ENCODE peak calls at places on chromosomes 13 and 19, in four cellular contexts. H, L, Z and X are unnamed samples.

GRCh38 chr19:22605275-22606211 is 28.6 kb upstream of the ZNF492 start:
- DNase-seq in Z (no peak), H (no peak), L (no peak), X (no peak)

GRCh38 chr19:55536951-55537740 is at the start of gene SBK2:
- DNase-seq in Z (no peak), L (peak; percentile 98), H (peak; percentile 33), X (no peak)

GRCh38 chr13:44364601-44365000 is 9.0 kb upstream of the SERP2 start:
- DNase-seq in H (peak; percentile 82), L (no peak), Z (no peak), X (no peak)

GRCh38 chr13:30429721-30430694 is 7.7 kb downstream of the UBE2L5 start:
- DNase-seq in L (no peak), H (no peak), Z (peak; percentile 60), X (peak; percentile 22)

GRCh38 chr13:111904701-111905608 is 162.0 kb upstream of the SOX1 start:
- DNase-seq in L (peak; percentile 45), H (no peak), Z (no peak), X (peak; percentile 34)

GRCh38 chr19:29003641-29004409 is 209.1 kb downstream of the UQCRFS1 start:
- DNase-seq in Z (no peak), L (no peak), H (no peak), X (no peak)

GRCh38 chr13:37211542-37211941 is 106.1 kb upstream of the CSNK1A1L start:
- DNase-seq in L (no peak), H (no peak), Z (no peak), X (no peak)

GRCh38 chr19:39150807-39151206 is 25.2 kb downstream of the PAK4 start:
- DNase-seq in L (no peak), Z (no peak), H (no peak), X (no peak)

GRCh38 chr13:30623392-30623791 is 5.7 kb downstream of the USPL1 start:
- DNase-seq in L (no peak), Z (no peak), H (no peak), X (no peak)

GRCh38 chr13:114108141-114108761 is 24.2 kb downstream of the RASA3 start:
- DNase-seq in H (no peak), L (no peak), Z (no peak), X (no peak)

GRCh38 chr13:60163525-60164471 is at the start of gene DIAPH3:
- DNase-seq in Z (peak; percentile 84), H (peak; percentile 90), L (peak; percentile 98), X (peak; percentile 92)

GRCh38 chr13:41917641-41918040 is 43.3 kb downstream of the VWA8 start:
- DNase-seq in L (no peak), Z (no peak), H (no peak), X (no peak)

GRCh38 chr13:98307744-98308524 is 130.9 kb upstream of the RNF113B start:
- DNase-seq in H (no peak), L (no peak), Z (no peak), X (no peak)

GRCh38 chr13:30045916-30046704 is 195.7 kb upstream of the UBL3 start:
- DNase-seq in L (peak; percentile 7), H (no peak), Z (no peak), X (no peak)

GRCh38 chr19:5595129-5595528 is 27.4 kb upstream of the TINCR start:
- DNase-seq in L (no peak), H (no peak), Z (no peak), X (no peak)

GRCh38 chr19:48085077-48085476 is 25.5 kb downstream of the PLA2G4C start:
- DNase-seq in Z (no peak), H (no peak), L (no peak), X (no peak)

GRCh38 chr13:51262501-51263211 is 40.5 kb downstream of the FAM124A start:
- DNase-seq in Z (no peak), L (no peak), H (peak; percentile 13), X (no peak)

GRCh38 chr19:37227996-37228395 is 10.0 kb downstream of the ZNF383 start:
- DNase-seq in H (no peak), Z (no peak), L (peak; percentile 78), X (no peak)

GRCh38 chr19:40797166-40797962 is 1.6 kb upstream of the EGLN2 start:
- DNase-seq in L (no peak), H (peak; percentile 56), Z (no peak), X (no peak)

GRCh38 chr13:50370303-50370950 is 355.2 kb downstream of the KCNRG start:
- DNase-seq in Z (no peak), H (no peak), L (no peak), X (no peak)

GRCh38 chr19:48866692-48867091 is 1.7 kb downstream of the PLEKHA4 start:
- DNase-seq in L (no peak), Z (no peak), H (no peak), X (no peak)

GRCh38 chr19:45547965-45548609 is 36.5 kb downstream of the OPA3 start:
- DNase-seq in H (no peak), Z (peak; percentile 91), L (no peak), X (peak; percentile 5)

GRCh38 chr19:41308450-41309224 is 1.3 kb upstream of the CCDC97 start:
- DNase-seq in H (peak; percentile 76), L (peak; percentile 100), Z (peak; percentile 97), X (peak; percentile 66)

GRCh38 chr19:18543814-18544475 is 572 bp upstream of the FKBP8 start:
- DNase-seq in Z (peak; percentile 66), H (peak; percentile 23), L (peak; percentile 74), X (peak; percentile 99)

GRCh38 chr13:112924365-112924764 is 44.6 kb upstream of the MCF2L start:
- DNase-seq in Z (no peak), L (no peak), H (no peak), X (no peak)

GRCh38 chr19:10189631-10190425 is 4.9 kb downstream of the DNMT1 start:
- DNase-seq in L (no peak), Z (no peak), H (no peak), X (no peak)

GRCh38 chr19:18789883-18790565 is 1.1 kb downstream of the COMP start:
- DNase-seq in L (peak; percentile 82), Z (no peak), H (no peak), X (peak; percentile 92)

GRCh38 chr19:9309974-9310446 is 372 bp upstream of the ZNF699 start:
- DNase-seq in Z (peak; percentile 73), H (no peak), L (peak; percentile 97), X (peak; percentile 90)

GRCh38 chr13:36818483-36819063 is 449 bp upstream of the RFXAP start:
- DNase-seq in L (no peak), Z (no peak), H (no peak), X (no peak)

GRCh38 chr13:97275265-97275664 is 53.1 kb downstream of the MBNL2 start:
- DNase-seq in H (peak; percentile 57), L (no peak), Z (no peak), X (no peak)

GRCh38 chr19:39544201-39544903 is 4.4 kb upstream of the EID2 start:
- DNase-seq in H (no peak), Z (no peak), L (no peak), X (no peak)

GRCh38 chr19:884420-885211 is 8.4 kb downstream of the MED16 start:
- DNase-seq in Z (no peak), H (no peak), L (no peak), X (no peak)

GRCh38 chr19:887599-887998 is 5.4 kb downstream of the MED16 start:
- DNase-seq in Z (no peak), H (no peak), L (no peak), X (no peak)

GRCh38 chr19:885536-886224 is 7.3 kb downstream of the MED16 start:
- DNase-seq in H (no peak), Z (no peak), L (no peak), X (no peak)

GRCh38 chr19:888615-889385 is 4.2 kb downstream of the MED16 start:
- DNase-seq in H (no peak), Z (no peak), L (no peak), X (peak; percentile 66)

DNA sequence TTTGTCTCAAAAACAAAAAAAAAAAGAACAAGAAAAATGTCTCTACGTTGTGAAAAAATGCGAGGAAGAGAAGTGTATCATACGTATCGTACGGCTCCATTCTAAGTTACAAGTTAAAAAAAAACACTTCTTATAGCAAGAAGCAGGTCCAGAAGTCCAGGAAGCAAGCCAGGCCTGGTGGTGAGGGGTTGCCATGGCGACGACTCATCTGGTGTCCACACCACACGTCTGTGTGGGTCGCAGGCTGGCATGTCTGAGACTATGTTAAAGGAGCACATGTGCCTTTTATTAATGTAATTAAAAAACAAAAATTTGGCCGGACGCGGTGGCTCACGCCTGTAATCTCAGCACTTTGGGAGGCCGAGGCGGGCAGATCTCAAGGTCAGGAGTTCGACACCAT is 5.9 kb downstream of the MED16 start:
- DNase-seq in H (peak; percentile 38), L (no peak), Z (no peak), X (no peak)
- TF ChIP-seq RNF2 in H (no peak), L (no peak), Z (no peak), X (no peak)

GRCh38 chr13:20360835-20361412 is 128.8 kb upstream of the GJB6 start:
- DNase-seq in H (no peak), Z (no peak), L (no peak), X (no peak)
- TF ChIP-seq RNF2 in H (no peak), Z (no peak), L (no peak), X (no peak)

GRCh38 chr19:7349961-7350711 is 1.4 kb downstream of the ARHGEF18 start:
- DNase-seq in L (no peak), H (no peak), Z (no peak), X (no peak)
- TF ChIP-seq RNF2 in L (no peak), H (no peak), Z (no peak), X (no peak)

DNA sequence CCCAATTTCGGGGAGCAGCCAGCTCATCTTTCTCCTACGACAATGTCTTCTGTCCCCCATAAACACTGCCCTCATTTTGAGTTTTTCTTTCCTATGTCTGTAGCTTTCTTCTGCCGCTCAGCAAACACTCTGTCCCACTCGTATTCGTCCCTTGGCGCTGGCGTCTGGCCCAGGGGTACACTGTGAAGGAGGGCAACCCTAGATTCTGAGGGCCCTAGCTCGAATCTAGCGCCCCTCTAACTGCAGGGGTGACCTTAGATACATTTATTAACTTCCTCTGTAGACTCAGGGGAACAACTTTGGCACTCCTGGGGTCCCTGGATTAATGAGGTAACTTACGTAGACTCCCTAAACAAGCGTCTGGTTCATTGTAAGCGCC is 679 bp upstream of the LRCH1 start:
- DNase-seq in L (no peak), H (no peak), Z (no peak), X (no peak)
- TF ChIP-seq RNF2 in L (no peak), H (no peak), Z (no peak), X (no peak)

GRCh38 chr13:76533251-76533650 is 353.0 kb downstream of the KCTD12 start:
- DNase-seq in H (no peak), Z (no peak), L (no peak), X (no peak)
- TF ChIP-seq RNF2 in H (no peak), Z (no peak), L (no peak), X (no peak)

DNA sequence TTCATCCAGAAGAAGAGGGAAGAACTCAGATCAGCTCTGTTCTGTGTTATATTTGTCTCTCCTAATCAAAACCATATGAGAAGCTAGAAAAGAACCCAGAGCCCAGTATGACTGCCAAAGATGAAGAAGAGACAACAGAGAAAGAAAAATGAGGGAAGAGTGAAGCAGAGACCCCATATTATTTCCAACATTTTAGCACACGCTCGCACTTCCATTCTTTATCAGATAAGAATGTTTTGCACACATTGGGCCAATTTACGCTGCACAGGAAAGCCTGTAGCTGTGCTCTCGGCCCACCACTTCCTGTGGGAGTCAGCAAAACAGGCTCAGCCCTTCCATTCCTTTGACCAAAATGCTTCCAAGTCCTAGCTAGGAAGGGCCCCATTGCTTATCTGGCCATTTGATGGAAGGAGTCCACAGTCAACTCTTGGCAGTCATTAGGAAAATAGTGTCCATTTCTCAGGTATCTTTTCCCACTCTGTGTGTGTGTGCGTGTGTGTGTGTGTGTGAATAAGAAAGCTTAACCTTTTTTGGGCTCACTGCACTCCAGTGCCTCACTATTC is 237.3 kb downstream of the COG6 start:
- DNase-seq in Z (no peak), H (no peak), L (no peak), X (no peak)
- TF ChIP-seq RNF2 in Z (no peak), H (no peak), L (no peak), X (no peak)

GRCh38 chr19:3668331-3669133 is 31.7 kb downstream of the PIP5K1C start:
- DNase-seq in H (peak; percentile 21), Z (no peak), L (no peak), X (no peak)
- TF ChIP-seq RNF2 in H (peak; percentile 91), Z (no peak), L (no peak), X (no peak)